ENCODE peak calls at places on chromosomes 13 and 19, in five cellular contexts. P is endodermal cell, O is lower lobe of right lung, W is lower leg skin, N is colonic mucosa. L is an unnamed sample.

GRCh38 chr19:10861118-10861651 is 10.2 kb upstream of the CARM1 start:
- DNase-seq in O (peak), N (peak), W (no peak), P (peak), L (no peak)

GRCh38 chr13:44930907-44931676 is 58.2 kb downstream of the NUFIP1 start:
- DNase-seq in O (no peak), N (no peak), W (no peak), P (peak), L (no peak)

GRCh38 chr19:50909240-50910070 is 1.7 kb downstream of the KLK4 start:
- DNase-seq in N (peak), P (peak), O (peak), W (peak), L (peak)

GRCh38 chr13:30898721-30899188 is 7.3 kb upstream of the MEDAG start:
- DNase-seq in O (no peak), W (peak), P (no peak), N (no peak), L (peak)

GRCh38 chr19:1136201-1136600 is 32.4 kb downstream of the GPX4 start:
- DNase-seq in P (no peak), W (no peak), N (peak), O (no peak), L (no peak)

GRCh38 chr19:53511933-53512374 is 26.0 kb upstream of the ZNF331 start:
- DNase-seq in P (peak), O (peak), W (no peak), N (peak), L (peak)

GRCh38 chr19:23882493-23882892 is 32.2 kb upstream of the ZNF726 start:
- DNase-seq in N (peak), P (no peak), W (no peak), O (no peak), L (no peak)

GRCh38 chr13:32257649-32258048 is 57.5 kb downstream of the ZAR1L start:
- DNase-seq in W (no peak), N (no peak), P (no peak), O (no peak), L (no peak)

GRCh38 chr19:54156490-54156889 is 3.0 kb downstream of the LENG1 start:
- DNase-seq in P (no peak), O (no peak), W (no peak), N (no peak), L (no peak)

GRCh38 chr13:99040536-99041141 is 62.8 kb upstream of the DOCK9 start:
- DNase-seq in W (no peak), O (no peak), P (no peak), N (no peak), L (no peak)

GRCh38 chr13:99380402-99380801 is 73.2 kb upstream of the GPR183 start:
- DNase-seq in W (peak), P (peak), O (no peak), N (no peak), L (no peak)

DNA sequence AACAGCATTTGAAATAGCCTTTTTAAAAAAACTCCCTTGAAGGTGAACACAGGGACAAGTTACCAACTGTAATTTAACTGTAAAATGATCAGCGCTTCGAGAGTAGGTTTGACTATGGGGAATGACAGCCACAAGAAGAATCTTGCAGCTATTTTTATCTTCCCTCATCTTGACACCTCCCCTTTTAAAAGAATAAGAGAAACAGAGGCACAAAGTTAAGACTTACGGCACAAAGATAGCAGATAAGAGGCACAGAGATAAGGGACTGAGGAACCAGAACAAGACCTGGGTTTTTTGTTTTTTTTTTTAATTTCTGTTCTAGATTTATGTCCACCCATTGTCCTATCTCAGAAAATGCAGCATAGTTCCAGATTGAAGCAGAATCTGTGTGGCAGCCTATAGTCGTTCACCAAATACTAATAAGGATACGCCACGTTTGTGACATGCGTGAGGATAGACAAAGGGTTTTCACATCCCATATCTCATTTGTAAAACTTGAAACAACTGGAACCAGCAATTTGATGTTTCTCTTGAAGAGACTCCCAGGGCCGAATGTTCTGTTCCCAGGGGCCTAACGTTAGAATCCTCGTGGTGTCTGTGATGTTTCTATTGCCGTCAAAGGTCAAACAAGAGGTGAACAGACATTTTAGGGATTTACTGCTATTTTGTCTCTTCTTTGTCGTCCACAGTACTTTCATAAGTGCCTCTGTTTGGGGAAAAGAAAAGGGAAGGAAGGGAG is 154.9 kb downstream of the DCT start:
- DNase-seq in P (no peak), O (no peak), W (no peak), N (no peak), L (no peak)
- TF ChIP-seq CTCF in P (no peak), O (no peak), W (no peak), N (no peak), L (no peak)

GRCh38 chr19:29311391-29311790 is 98.4 kb upstream of the UQCRFS1 start:
- DNase-seq in P (peak), N (no peak), W (no peak), O (no peak), L (no peak)

GRCh38 chr19:29305268-29305667 is 92.3 kb upstream of the UQCRFS1 start:
- DNase-seq in O (no peak), W (no peak), N (no peak), P (no peak), L (no peak)

GRCh38 chr19:29308977-29309520 is 96.1 kb upstream of the UQCRFS1 start:
- DNase-seq in P (peak), W (no peak), N (no peak), O (no peak), L (no peak)

GRCh38 chr19:29315566-29315965 is 102.6 kb upstream of the UQCRFS1 start:
- DNase-seq in P (no peak), N (no peak), O (no peak), W (no peak), L (no peak)

GRCh38 chr19:29309637-29310036 is 96.7 kb upstream of the UQCRFS1 start:
- DNase-seq in W (no peak), N (no peak), O (no peak), P (no peak), L (no peak)
- H3K4me3 ChIP-seq in W (no peak), N (no peak), O (no peak), P (no peak), L (no peak)

GRCh38 chr19:44752816-44753618 is 4.5 kb downstream of the BCL3 start:
- DNase-seq in P (peak), O (peak), W (peak), N (peak), L (peak)
- TF ChIP-seq CTCF in P (peak), O (no peak), W (no peak), N (no peak), L (no peak)

DNA sequence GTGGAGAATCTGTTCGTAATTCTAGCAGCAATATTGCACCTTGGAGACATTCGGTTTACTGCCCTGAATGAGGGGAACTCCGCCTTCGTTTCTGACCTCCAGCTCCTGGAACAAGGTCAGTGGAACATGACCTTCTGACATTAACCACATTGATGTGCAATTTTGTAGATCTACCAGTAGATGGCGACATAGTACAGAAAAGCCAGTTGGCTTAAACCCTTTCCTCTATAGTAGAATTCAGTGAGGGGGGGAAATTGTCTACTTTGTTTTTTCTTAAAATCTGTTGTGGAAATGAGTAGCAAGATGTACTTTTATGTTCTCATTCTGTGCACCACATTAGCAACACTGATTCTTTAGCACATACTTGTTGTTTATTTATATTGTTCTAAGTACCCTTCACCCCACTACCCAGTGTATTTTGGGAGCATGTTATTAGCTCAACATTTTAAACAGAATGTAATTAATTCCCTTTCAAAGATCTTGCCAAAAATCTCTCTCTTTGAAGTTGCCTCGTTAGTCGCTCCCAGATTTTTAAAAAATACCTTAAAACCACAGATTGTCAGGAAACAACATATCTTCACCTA is 332.2 kb downstream of the MYO16 start:
- DNase-seq in P (no peak), N (no peak), W (no peak), O (no peak), L (peak)
- H3K4me3 ChIP-seq in P (no peak), N (no peak), W (no peak), O (no peak), L (no peak)

L was measured in fibroblast of mammary gland.